ENCODE peak calls at places on chromosomes 16 and 17, in six cellular contexts. B, P, V, H, O and L are unnamed samples.
A peak's percentile ranks its signal among the peaks of the same experiment; 100 is the strongest.

GRCh38 chr16:25135239-25135878 is 23.8 kb downstream of the LCMT1 start:
- DNase-seq in B (no peak), P (no peak), V (no peak), H (no peak), O (no peak), L (no peak)

GRCh38 chr17:66654341-66654740 is 180.6 kb upstream of the CACNG5 start:
- DNase-seq in B (no peak), P (no peak), V (no peak), H (peak; percentile 18), O (no peak), L (no peak)

GRCh38 chr17:16287563-16288027 is 65.7 kb downstream of the CENPV start:
- DNase-seq in B (peak; percentile 74), P (no peak), V (no peak), H (no peak), O (no peak), L (no peak)

GRCh38 chr17:75827291-75828050 is 16.7 kb downstream of the UNC13D start:
- DNase-seq in B (peak; percentile 72), P (peak; percentile 89), V (no peak), H (peak; percentile 62), O (peak; percentile 77), L (peak; percentile 75)

GRCh38 chr16:11061629-11062270 is 117.4 kb downstream of the CLEC16A start:
- DNase-seq in B (no peak), P (no peak), V (no peak), H (no peak), O (no peak), L (no peak)

GRCh38 chr16:29811170-29811895 is 660 bp upstream of the PRRT2 start:
- DNase-seq in B (peak; percentile 92), P (peak; percentile 98), V (peak; percentile 96), H (peak; percentile 88), O (peak; percentile 87), L (peak; percentile 92)

GRCh38 chr17:8502100-8502499 is 66.4 kb downstream of the NDEL1 start:
- DNase-seq in B (no peak), P (no peak), V (no peak), H (no peak), O (no peak), L (no peak)

GRCh38 chr17:5183410-5183793 is 8.3 kb downstream of the ZNF594 start:
- DNase-seq in B (no peak), P (no peak), V (no peak), H (no peak), O (no peak), L (no peak)

GRCh38 chr16:8511464-8511863 is 78.8 kb downstream of the TMEM114 start:
- DNase-seq in B (no peak), P (no peak), V (no peak), H (no peak), O (no peak), L (no peak)

GRCh38 chr17:40339068-40339699 is 25.4 kb downstream of the GJD3 start:
- DNase-seq in B (no peak), P (no peak), V (no peak), H (no peak), O (no peak), L (no peak)

GRCh38 chr17:40461774-40462342 is 18.6 kb downstream of the IGFBP4 start:
- DNase-seq in B (no peak), P (no peak), V (no peak), H (no peak), O (no peak), L (no peak)

GRCh38 chr16:1788095-1788707 is 5.3 kb downstream of the IGFALS start:
- DNase-seq in B (no peak), P (no peak), V (no peak), H (no peak), O (no peak), L (no peak)

GRCh38 chr17:31248986-31249385 is 48.1 kb downstream of the OMG start:
- DNase-seq in B (peak; percentile 41), P (no peak), V (no peak), H (no peak), O (no peak), L (no peak)

GRCh38 chr16:81140930-81141780 is 45.0 kb upstream of the GCSH start:
- DNase-seq in B (no peak), P (no peak), V (no peak), H (no peak), O (peak; percentile 6), L (peak; percentile 26)

GRCh38 chr16:57053206-57053605 is 39.2 kb upstream of the CPNE2 start:
- DNase-seq in B (no peak), P (no peak), V (no peak), H (no peak), O (no peak), L (no peak)